ENCODE peak calls at places on chromosomes 4 and X, in ten cellular contexts. C is psoas muscle, Z is fibroblast of the aortic adventitia, T is transverse colon, M is fibroblast of lung, U is AG04450, P is brain microvascular endothelial cell, N is upper lobe of right lung, B is colonic mucosa, G is Panc1. D is an unnamed sample.

GRCh38 chr4:181548873-181549541 is 694.2 kb upstream of the TENM3 start:
- DNase-seq in C (no peak), Z (peak), T (no peak), M (peak), U (peak), P (peak), N (no peak), B (no peak), G (peak), D (peak)

GRCh38 chr4:55346851-55347255 is 811 bp downstream of the SRD5A3 start:
- DNase-seq in C (no peak), Z (no peak), T (peak), M (no peak), U (no peak), P (no peak), N (no peak), B (no peak), G (no peak), D (no peak)

GRCh38 chr4:47122592-47123291 is 91.4 kb downstream of the GABRB1 start:
- DNase-seq in C (no peak), Z (peak), T (peak), M (peak), U (peak), P (peak), N (no peak), B (peak), G (peak), D (peak)

GRCh38 chr4:129498626-129499025 is 402.7 kb downstream of the C4orf33 start:
- DNase-seq in C (no peak), Z (no peak), T (no peak), M (no peak), U (no peak), P (no peak), N (no peak), B (no peak), G (no peak), D (no peak)

GRCh38 chr4:24973471-24974251 is 57.1 kb downstream of the LGI2 start:
- DNase-seq in C (peak), Z (peak), T (peak), M (no peak), U (no peak), P (no peak), N (peak), B (peak), G (no peak), D (peak)

GRCh38 chrX:13428055-13428786 is 108.4 kb upstream of the ATXN3L start:
- DNase-seq in C (no peak), Z (peak), T (no peak), M (peak), U (peak), P (peak), N (no peak), B (no peak), G (peak), D (peak)

GRCh38 chr4:80201326-80202151 is 4.2 kb downstream of the PRDM8 start:
- DNase-seq in C (no peak), Z (peak), T (peak), M (peak), U (no peak), P (no peak), N (no peak), B (no peak), G (no peak), D (peak)

GRCh38 chrX:131741103-131741581 is 197.3 kb downstream of the OR13H1 start:
- DNase-seq in C (peak), Z (peak), T (peak), M (no peak), U (no peak), P (peak), N (no peak), B (peak), G (no peak), D (no peak)

GRCh38 chr4:125323547-125324100 is 8.9 kb downstream of the FAT4 start:
- DNase-seq in C (no peak), Z (peak), T (no peak), M (peak), U (no peak), P (peak), N (no peak), B (no peak), G (no peak), D (peak)

GRCh38 chr4:139167774-139168444 is 9.1 kb downstream of the ELF2 start:
- DNase-seq in C (no peak), Z (peak), T (no peak), M (peak), U (no peak), P (peak), N (no peak), B (no peak), G (no peak), D (peak)

GRCh38 chrX:150410513-150410912 is 47.4 kb downstream of the MAMLD1 start:
- DNase-seq in C (no peak), Z (no peak), T (no peak), M (no peak), U (no peak), P (no peak), N (no peak), B (no peak), G (no peak), D (no peak)

GRCh38 chr4:86497980-86498379 is 96.1 kb upstream of the PTPN13 start:
- DNase-seq in C (no peak), Z (peak), T (no peak), M (no peak), U (no peak), P (peak), N (no peak), B (no peak), G (no peak), D (peak)

GRCh38 chrX:116009871-116010710 is 160.5 kb upstream of the AGTR2 start:
- DNase-seq in C (no peak), Z (no peak), T (peak), M (no peak), U (no peak), P (no peak), N (peak), B (no peak), G (no peak), D (no peak)

GRCh38 chrX:75155454-75155829 is 641 bp downstream of the ABCB7 start:
- DNase-seq in C (no peak), Z (peak), T (no peak), M (peak), U (no peak), P (no peak), N (no peak), B (no peak), G (no peak), D (no peak)

DNA sequence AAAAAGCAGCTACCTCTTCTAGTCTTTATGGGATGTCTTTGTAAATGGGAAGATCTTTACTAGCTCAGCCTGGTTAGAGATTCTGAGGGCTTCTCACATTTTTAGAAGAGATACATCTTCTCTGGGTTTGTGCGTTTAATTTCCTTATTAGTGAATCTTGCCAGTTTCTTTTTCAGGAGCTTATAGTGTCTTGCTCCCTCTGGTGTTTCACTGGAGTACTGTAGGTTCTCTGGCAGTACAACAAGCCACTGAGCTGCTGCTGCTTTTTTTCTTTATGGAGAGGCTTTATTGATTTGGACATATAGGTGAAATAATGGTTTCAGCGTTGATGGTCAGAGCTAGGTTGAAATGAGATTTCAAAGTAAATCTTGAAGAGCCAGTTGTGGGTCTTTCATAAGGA is 82.9 kb downstream of the LAS1L start:
- DNase-seq in C (no peak), Z (peak), T (peak), M (peak), U (no peak), P (peak), N (no peak), B (peak), G (peak), D (peak)
- TF ChIP-seq CTCF in C (peak), Z (peak), T (peak), M (peak), U (peak), P (peak), N (peak), B (peak), G (peak), D (peak)

GRCh38 chr4:183790661-183791060 is 114.4 kb upstream of the STOX2 start:
- DNase-seq in C (no peak), Z (no peak), T (no peak), M (no peak), U (no peak), P (no peak), N (no peak), B (no peak), G (no peak), D (no peak)
- H3K4me3 ChIP-seq in C (no peak), Z (no peak), T (no peak), M (no peak), U (no peak), P (no peak), N (no peak), B (no peak), G (no peak), D (no peak)

GRCh38 chrX:137969191-137969590 is 403.3 kb downstream of the ZIC3 start:
- DNase-seq in C (no peak), Z (no peak), T (no peak), M (no peak), U (no peak), P (no peak), N (no peak), B (no peak), G (no peak), D (no peak)
- TF ChIP-seq CTCF in C (no peak), Z (no peak), T (no peak), M (no peak), U (no peak), P (no peak), N (no peak), B (no peak), G (no peak), D (no peak)

DNA sequence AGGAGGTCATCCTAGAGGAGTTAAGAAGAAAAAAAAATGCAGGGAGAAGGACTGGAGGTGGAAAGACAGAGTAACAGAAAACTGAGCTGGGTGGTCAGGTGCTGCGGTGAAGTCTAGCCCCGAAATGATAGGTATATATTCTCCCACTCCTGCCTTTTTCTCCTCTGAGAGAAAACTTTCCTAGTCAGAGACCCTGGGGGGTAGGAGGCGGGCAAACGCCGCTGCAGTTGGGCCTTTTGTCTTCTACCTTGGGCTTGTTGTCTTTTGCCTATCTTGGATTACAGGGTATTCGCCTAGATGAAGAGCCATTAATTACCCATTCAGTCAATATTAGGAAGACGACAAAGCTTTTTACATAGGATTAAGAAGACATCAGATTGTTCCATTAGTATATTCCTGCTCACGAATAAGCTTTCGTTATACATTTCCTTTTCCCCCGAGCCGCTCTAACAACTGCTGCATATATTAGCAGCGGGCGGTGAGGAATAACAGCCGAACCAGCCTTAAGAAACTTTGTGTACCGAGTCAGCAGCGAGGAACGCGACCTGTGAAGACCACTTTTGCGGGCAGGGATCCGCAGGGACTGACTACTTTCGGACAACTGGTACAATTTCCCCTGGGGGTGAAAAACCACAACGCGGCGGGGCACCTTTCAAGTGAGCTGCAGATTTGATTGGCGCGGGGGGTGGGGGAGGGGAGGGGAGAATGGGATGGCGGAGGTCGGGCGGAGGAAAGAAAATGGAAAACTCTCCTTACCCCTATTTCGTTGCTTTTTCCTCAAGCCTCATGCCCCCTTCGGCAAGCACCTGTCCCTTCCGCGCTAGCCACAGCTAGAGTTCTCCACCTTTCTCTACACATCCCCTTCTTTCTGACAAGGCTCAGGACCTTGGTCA is 5.7 kb upstream of the PITX2 start:
- DNase-seq in C (no peak), Z (no peak), T (no peak), M (no peak), U (no peak), P (no peak), N (no peak), B (no peak), G (no peak), D (no peak)
- H3K4me3 ChIP-seq in C (no peak), Z (no peak), T (no peak), M (no peak), U (no peak), P (no peak), N (no peak), B (no peak), G (no peak), D (no peak)